ENCODE peak calls at places on chromosomes 13 and 19, in five cellular contexts. F is neural progenitor cell, X is foreskin keratinocyte, T is tibial artery, B is upper lobe of right lung. I is an unnamed sample. For H3K4me1, the result is how much of the 10 kb centered on the place peaks cover.

GRCh38 chr13:18949489-18949761 is 232.2 kb downstream of the TUBA3C start:
- DNase-seq in B (no peak), X (no peak), F (no peak), T (no peak), I (no peak)

GRCh38 chr13:33278923-33279322 is 6.6 kb downstream of the STARD13 start:
- DNase-seq in X (no peak), F (no peak), T (no peak), B (no peak), I (no peak)

GRCh38 chr19:34962945-34963530 is 991 bp downstream of the ZNF792 start:
- DNase-seq in T (no peak), B (no peak), F (no peak), X (no peak), I (no peak)

GRCh38 chr19:15072930-15073647 is 8.9 kb upstream of the OR1I1 start:
- DNase-seq in F (peak), T (no peak), X (peak), B (no peak), I (no peak)

GRCh38 chr13:44309771-44310767 is 63.6 kb upstream of the SERP2 start:
- DNase-seq in F (no peak), B (no peak), X (no peak), T (no peak), I (peak)

GRCh38 chr19:39264306-39265290 is 3.6 kb upstream of the IFNL2 start:
- DNase-seq in B (peak), T (no peak), F (peak), X (no peak), I (no peak)

GRCh38 chr19:16293133-16294085 is 31.2 kb upstream of the KLF2 start:
- DNase-seq in F (no peak), B (peak), X (no peak), T (peak), I (peak)

GRCh38 chr13:98879965-98880364 is 97.9 kb downstream of the DOCK9 start:
- DNase-seq in B (no peak), T (no peak), F (no peak), X (no peak), I (no peak)

GRCh38 chr19:39595950-39596349 is 6.4 kb upstream of the LGALS13 start:
- DNase-seq in F (no peak), B (no peak), T (no peak), X (no peak), I (no peak)

GRCh38 chr13:34926513-34926912 is 15.6 kb upstream of the NBEA start:
- DNase-seq in X (peak), F (peak), B (no peak), T (no peak), I (no peak)

GRCh38 chr19:10603873-10604459 is 16.9 kb upstream of the AP1M2 start:
- DNase-seq in T (peak), F (peak), B (no peak), X (no peak), I (no peak)

GRCh38 chr13:99686157-99686572 is 184.9 kb downstream of the TM9SF2 start:
- DNase-seq in T (no peak), B (no peak), X (no peak), F (peak), I (no peak)

GRCh38 chr13:110004814-110005213 is 218.4 kb upstream of the IRS2 start:
- DNase-seq in F (no peak), X (no peak), T (no peak), B (no peak), I (no peak)

GRCh38 chr19:15042003-15042402 is 7.3 kb upstream of the CASP14 start:
- DNase-seq in X (no peak), T (no peak), F (no peak), B (no peak), I (no peak)

GRCh38 chr13:26896986-26897668 is 136.5 kb upstream of the GPR12 start:
- DNase-seq in B (no peak), T (no peak), F (peak), X (no peak), I (no peak)

GRCh38 chr13:101397742-101398141 is 18.6 kb downstream of the NALCN start:
- DNase-seq in T (no peak), F (no peak), X (peak), B (no peak), I (no peak)

GRCh38 chr13:29886446-29886845 is 36.0 kb upstream of the UBL3 start:
- DNase-seq in X (no peak), T (no peak), F (no peak), B (no peak), I (no peak)

GRCh38 chr13:86585826-86586225 is 786.6 kb upstream of the SLITRK6 start:
- DNase-seq in X (no peak), B (no peak), F (no peak), T (peak), I (no peak)

GRCh38 chr13:73722120-73722519 is 412.1 kb downstream of the KLF12 start:
- DNase-seq in B (no peak), F (no peak), T (no peak), X (peak), I (no peak)

GRCh38 chr19:29872224-29872731 is 60.5 kb downstream of the CCNE1 start:
- DNase-seq in F (peak), X (no peak), B (peak), T (no peak), I (no peak)

GRCh38 chr13:101529419-101529818 is 76.9 kb downstream of the ITGBL1 start:
- DNase-seq in T (peak), F (no peak), X (no peak), B (no peak), I (peak)

GRCh38 chr13:31875134-31875533 is 135.8 kb downstream of the RXFP2 start:
- DNase-seq in X (no peak), F (no peak), B (no peak), T (no peak), I (no peak)

GRCh38 chr19:294341-294818 is 3.2 kb upstream of the PLPP2 start:
- DNase-seq in F (peak), X (no peak), B (peak), T (no peak), I (no peak)

GRCh38 chr19:48568345-48568886 is 16.4 kb downstream of the SULT2B1 start:
- DNase-seq in T (peak), B (peak), F (peak), X (peak), I (peak)

GRCh38 chr13:51861728-51862300 is at the start of gene CCDC70:
- DNase-seq in B (no peak), F (no peak), T (no peak), X (peak), I (no peak)

GRCh38 chr19:4456843-4457653 is 546 bp downstream of the UBXN6 start:
- DNase-seq in T (no peak), F (peak), B (no peak), X (no peak), I (no peak)

GRCh38 chr19:39778763-39779162 is at the start of gene LEUTX:
- DNase-seq in T (no peak), X (no peak), F (no peak), B (no peak), I (no peak)

GRCh38 chr13:70188567-70188966 is 80.3 kb upstream of the KLHL1 start:
- DNase-seq in B (no peak), F (no peak), X (no peak), T (no peak), I (no peak)

GRCh38 chr19:55376381-55376933 is at the start of gene TMEM190:
- DNase-seq in F (peak), X (no peak), T (no peak), B (no peak), I (no peak)

GRCh38 chr13:73416093-73416492 is 357.3 kb downstream of the KLF5 start:
- DNase-seq in B (no peak), T (no peak), X (no peak), F (peak), I (no peak)

GRCh38 chr13:101917475-101917810 is 465.0 kb downstream of the ITGBL1 start:
- DNase-seq in T (no peak), B (no peak), F (peak), X (no peak), I (no peak)

GRCh38 chr13:33352023-33352422 is 66.5 kb upstream of the STARD13 start:
- DNase-seq in F (no peak), T (no peak), X (no peak), B (no peak), I (no peak)

GRCh38 chr13:93708323-93709075 is 481.9 kb downstream of the GPC6 start:
- DNase-seq in F (no peak), B (no peak), T (no peak), X (no peak), I (no peak)

GRCh38 chr13:113856716-113857065 is 7.2 kb downstream of the GAS6 start:
- DNase-seq in F (no peak), B (no peak), X (no peak), T (no peak), I (no peak)

GRCh38 chr13:30862707-30863106 is 43.4 kb upstream of the MEDAG start:
- DNase-seq in X (no peak), B (peak), F (peak), T (peak), I (peak)

GRCh38 chr19:58328999-58329398 is 2.2 kb downstream of the ZSCAN22 start:
- DNase-seq in X (no peak), B (no peak), T (no peak), F (peak), I (no peak)

DNA sequence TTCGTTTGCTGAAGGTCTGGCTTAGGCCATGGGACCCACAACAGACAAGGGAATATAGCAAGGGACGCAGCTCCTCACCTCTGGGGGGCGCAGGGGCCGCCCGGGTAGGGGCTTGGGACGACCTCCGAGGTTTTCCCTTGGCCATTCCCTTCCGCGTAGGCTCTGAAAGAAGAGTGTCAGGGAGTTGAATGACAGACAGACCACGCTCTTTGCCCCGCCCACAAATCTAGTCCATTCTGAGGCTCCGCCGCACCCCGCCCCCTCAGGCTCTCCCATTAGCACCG is 11.4 kb upstream of the ZNF414 start:
- DNase-seq in F (no peak), B (no peak), T (no peak), X (no peak), I (no peak)
- TF ChIP-seq CTCF in F (peak), B (no peak), T (no peak), X (peak), I (peak)

GRCh38 chr19:1839658-1840540 is 8.4 kb downstream of the REXO1 start:
- DNase-seq in T (no peak), X (no peak), B (no peak), F (no peak), I (no peak)
- H3K4me1 ChIP-seq in T (under half), X (under half), B (under half), F (under half), I (under half)

DNA sequence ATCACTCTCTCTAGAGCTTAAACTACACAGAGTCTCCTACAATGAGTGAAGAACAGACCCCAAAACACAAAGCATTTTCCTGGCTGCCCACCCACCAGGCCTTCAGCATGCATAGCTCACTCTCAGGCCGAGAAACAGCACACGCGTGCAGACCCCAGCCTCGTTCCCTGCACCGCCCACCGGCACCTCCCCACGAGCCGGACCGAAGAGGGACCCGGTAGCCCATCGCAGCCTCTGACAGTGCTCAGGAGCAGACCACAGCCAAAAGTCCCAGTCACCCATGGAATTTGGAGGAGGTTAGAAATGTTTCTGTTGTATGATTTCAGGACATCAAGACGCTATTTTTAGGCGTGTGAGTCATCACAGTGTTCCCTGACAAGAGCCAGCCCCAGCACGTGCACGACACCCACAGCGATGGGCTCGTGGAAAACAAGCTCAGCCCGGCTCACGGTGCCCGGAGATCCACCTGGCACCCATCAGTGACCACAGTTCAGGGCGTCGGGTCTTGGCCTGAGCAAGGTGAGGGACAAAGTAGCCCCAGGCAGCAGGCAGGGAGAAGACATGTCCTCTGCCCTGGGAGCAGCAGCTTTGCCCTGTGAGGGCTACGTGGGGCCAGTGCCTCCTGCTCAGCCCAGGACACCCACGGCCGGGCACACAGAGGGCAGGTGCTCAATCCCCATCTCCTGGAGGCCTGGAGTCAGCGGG is 50.1 kb upstream of the SPACA7 start:
- DNase-seq in T (no peak), B (no peak), X (no peak), F (no peak), I (no peak)
- TF ChIP-seq CTCF in T (no peak), B (no peak), X (no peak), F (no peak), I (no peak)

DNA sequence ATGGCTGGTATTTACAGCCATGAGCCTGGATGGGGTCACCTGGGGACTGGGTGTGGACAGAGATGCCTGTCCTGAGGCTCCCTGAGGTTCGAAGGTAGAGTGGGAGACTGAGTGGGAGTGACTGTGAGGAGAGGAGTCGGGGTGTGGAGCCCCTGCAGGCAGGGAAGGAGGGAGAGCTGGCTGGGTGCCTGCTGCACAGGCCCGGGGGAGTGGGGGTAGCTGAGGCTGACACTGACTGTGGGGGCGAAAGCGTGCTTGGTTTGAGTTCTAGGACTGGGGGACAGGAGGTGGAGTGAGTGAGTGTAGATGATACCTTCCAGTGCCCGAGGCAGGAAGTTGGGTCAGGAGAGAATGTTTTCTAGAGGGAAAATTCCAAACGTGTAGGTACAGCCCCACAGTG is 7.1 kb downstream of the RAB11B start:
- DNase-seq in X (no peak), T (no peak), B (no peak), F (no peak), I (no peak)
- H3K4me1 ChIP-seq in X (under half), T (under half), B (half or more), F (under half), I (under half)

GRCh38 chr19:8641908-8642547 is 11.6 kb downstream of the NFILZ start:
- DNase-seq in B (no peak), T (no peak), X (peak), F (peak), I (no peak)
- TF ChIP-seq CTCF in B (peak), T (peak), X (peak), F (peak), I (peak)

GRCh38 chr19:28578208-28578607 is 634.7 kb downstream of the UQCRFS1 start:
- DNase-seq in T (no peak), B (no peak), F (no peak), X (no peak), I (no peak)

GRCh38 chr19:28575816-28576215 is 637.1 kb downstream of the UQCRFS1 start:
- DNase-seq in T (no peak), F (no peak), B (no peak), X (no peak), I (no peak)

GRCh38 chr19:28577666-28578065 is 635.3 kb downstream of the UQCRFS1 start:
- DNase-seq in X (no peak), B (no peak), F (no peak), T (no peak), I (no peak)

GRCh38 chr19:28578786-28579505 is 634.0 kb downstream of the UQCRFS1 start:
- DNase-seq in F (no peak), X (no peak), T (no peak), B (no peak), I (no peak)

DNA sequence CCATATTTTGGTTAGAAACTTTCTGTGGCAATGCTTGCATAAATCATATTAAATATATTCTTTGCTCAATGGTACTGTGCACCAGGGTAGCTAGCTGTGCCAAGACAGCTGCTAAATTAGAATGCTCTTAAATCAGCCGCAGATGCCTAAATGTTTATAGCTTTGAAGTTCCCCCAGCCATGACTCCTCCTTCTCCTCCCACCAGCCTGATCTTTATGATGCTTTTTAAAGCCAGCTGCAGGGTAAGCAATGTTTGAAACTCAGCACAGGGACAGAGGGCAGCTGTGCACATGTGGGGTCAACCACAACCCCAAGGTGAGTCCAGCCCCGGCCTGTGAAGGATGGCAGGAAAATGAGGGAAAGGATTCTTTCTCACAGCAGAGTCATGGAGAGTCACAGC is 635.8 kb downstream of the UQCRFS1 start:
- DNase-seq in F (no peak), B (no peak), X (no peak), T (no peak), I (no peak)
- H3K4me1 ChIP-seq in F (under half), B (under half), X (under half), T (under half), I (under half)

DNA sequence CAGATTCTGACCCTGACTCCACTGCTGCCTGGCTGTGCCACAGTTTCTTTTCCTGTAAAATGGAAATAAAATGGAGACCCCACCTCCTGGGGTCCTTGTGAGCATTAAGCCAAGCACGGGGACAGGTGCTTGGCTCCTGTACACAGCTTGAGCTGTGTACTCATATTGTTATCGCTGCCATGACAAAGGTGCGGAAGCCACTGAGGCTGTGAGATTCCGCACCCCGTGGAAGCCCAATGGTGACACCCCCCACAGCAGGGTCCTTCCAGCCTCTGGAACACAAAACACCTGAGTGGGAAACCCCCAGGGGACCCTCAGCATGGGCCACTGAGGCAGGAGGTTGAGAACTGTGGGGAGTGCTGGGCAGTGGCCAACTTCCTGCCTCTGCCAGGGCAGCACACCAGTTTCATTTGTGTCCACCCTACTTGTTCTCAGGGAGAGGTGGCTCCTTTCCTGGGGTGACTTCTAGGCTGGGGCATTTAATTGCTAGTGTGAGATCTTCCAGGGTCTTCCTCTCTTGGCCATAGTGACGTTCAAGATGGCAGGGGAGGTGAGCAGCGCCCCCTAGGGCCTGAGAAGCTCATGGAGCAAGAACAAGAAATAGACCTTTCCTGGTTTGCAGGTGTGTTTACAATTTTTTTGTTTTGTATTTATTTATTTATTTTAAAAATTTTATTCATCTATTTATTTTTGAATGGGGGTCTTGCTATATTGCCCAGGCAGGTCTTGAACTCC is 5.4 kb upstream of the JSRP1 start:
- DNase-seq in T (no peak), X (no peak), F (peak), B (peak), I (no peak)
- TF ChIP-seq CTCF in T (no peak), X (peak), F (peak), B (peak), I (no peak)

GRCh38 chr19:6788896-6789295 is 16.4 kb downstream of the VAV1 start:
- DNase-seq in T (no peak), F (no peak), X (no peak), B (no peak), I (no peak)
- H3K4me1 ChIP-seq in T (under half), F (under half), X (under half), B (under half), I (under half)